ENCODE peak calls at places on chromosomes 7 and 10, in eight cellular contexts. V is upper lobe of right lung, L is A549, Q is neural progenitor cell, T is mucosa of descending colon, J is fibroblast of the aortic adventitia, S is fibroblast of pulmonary artery, R is tibial nerve. G is an unnamed sample.
A peak's percentile ranks its signal among the peaks of the same experiment; 100 is the strongest.

GRCh38 chr10:24209421-24209770 is 458 bp downstream of the KIAA1217 start:
- DNase-seq in V (no peak), S (peak; percentile 23), J (peak; percentile 43), T (no peak), R (no peak), L (no peak), Q (peak; percentile 46), G (no peak)

GRCh38 chr10:5628798-5629788 is 37.3 kb downstream of the ASB13 start:
- DNase-seq in L (no peak), J (peak; percentile 71), V (no peak), T (no peak), Q (no peak), R (no peak), S (peak; percentile 39), G (no peak)

GRCh38 chr7:2116903-2117680 is 115.7 kb downstream of the MAD1L1 start:
- DNase-seq in V (no peak), T (no peak), J (peak; percentile 50), L (no peak), R (no peak), Q (no peak), S (peak; percentile 39), G (peak; percentile 89)

GRCh38 chr10:61342817-61343572 is 110.2 kb downstream of the TMEM26 start:
- DNase-seq in V (no peak), L (no peak), R (no peak), T (no peak), Q (no peak), S (no peak), J (no peak), G (no peak)

GRCh38 chr10:79143879-79144278 is 75.1 kb downstream of the ZMIZ1 start:
- DNase-seq in S (no peak), T (no peak), L (no peak), J (no peak), Q (peak; percentile 74), R (no peak), V (no peak), G (no peak)

GRCh38 chr10:73522263-73522662 is 26.4 kb upstream of the PPP3CB start:
- DNase-seq in J (peak; percentile 43), T (no peak), S (peak; percentile 31), V (no peak), Q (no peak), R (no peak), L (no peak), G (no peak)

GRCh38 chr10:28637346-28637745 is 40.0 kb upstream of the BAMBI start:
- DNase-seq in S (no peak), T (no peak), Q (no peak), J (no peak), R (no peak), L (no peak), V (no peak), G (no peak)

GRCh38 chr7:21261627-21262564 is 166.0 kb upstream of the SP4 start:
- DNase-seq in L (peak; percentile 48), V (no peak), J (peak; percentile 15), Q (peak; percentile 64), S (peak; percentile 53), T (no peak), R (no peak), G (no peak)

GRCh38 chr7:52270301-52270700 is 765.1 kb upstream of the POM121L12 start:
- DNase-seq in L (no peak), S (peak; percentile 5), T (no peak), J (no peak), R (no peak), V (no peak), Q (no peak), G (no peak)

GRCh38 chr7:6637544-6638229 is 569 bp downstream of the ZNF316 start:
- DNase-seq in J (no peak), S (peak; percentile 8), Q (peak; percentile 66), T (peak; percentile 73), R (no peak), V (peak; percentile 79), L (peak; percentile 29), G (no peak)

GRCh38 chr7:54581511-54581910 is 39.3 kb downstream of the VSTM2A start:
- DNase-seq in J (peak; percentile 17), S (no peak), Q (no peak), V (no peak), R (no peak), L (no peak), T (no peak), G (no peak)

GRCh38 chr10:131179386-131179785 is 132.1 kb downstream of the TCERG1L start:
- DNase-seq in T (no peak), R (no peak), Q (peak; percentile 23), S (no peak), L (no peak), J (no peak), V (peak; percentile 49), G (no peak)

GRCh38 chr7:84191261-84191660 is 3.3 kb downstream of the SEMA3A start:
- DNase-seq in R (no peak), S (no peak), Q (no peak), T (no peak), L (no peak), J (peak; percentile 44), V (no peak), G (no peak)

GRCh38 chr10:97827778-97828291 is 21.8 kb upstream of the GOLGA7B start:
- DNase-seq in L (no peak), Q (no peak), R (no peak), T (no peak), S (no peak), J (peak; percentile 27), V (no peak), G (no peak)
- TF ChIP-seq CTCF in L (no peak), Q (no peak), R (no peak), T (no peak), S (no peak), J (no peak), V (no peak), G (no peak)

DNA sequence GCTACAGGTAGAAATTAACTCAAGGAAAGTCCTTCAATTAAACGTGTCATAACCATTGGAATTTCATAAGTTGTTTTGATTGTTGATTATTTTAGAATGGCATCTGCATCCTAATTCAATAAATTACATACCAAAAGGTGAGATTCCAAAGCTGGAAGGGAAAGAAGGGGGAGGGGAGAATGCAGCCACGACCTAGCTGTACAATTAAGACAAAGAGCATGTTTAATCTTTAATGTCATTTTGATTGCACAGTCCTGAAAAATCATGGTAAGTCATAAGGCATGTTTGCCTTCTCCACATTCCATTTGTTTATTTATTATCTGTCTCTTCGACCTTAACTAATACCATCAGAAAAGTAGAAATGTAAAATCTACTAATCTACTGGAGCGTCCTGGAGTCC is 358.1 kb downstream of the FRMD4A start:
- DNase-seq in Q (no peak), L (no peak), J (no peak), R (no peak), T (no peak), V (no peak), S (no peak), G (no peak)
- H3K4me3 ChIP-seq in Q (no peak overlapping the region), L (no peak overlapping the region), J (no peak overlapping the region), R (no peak overlapping the region), T (no peak overlapping the region), V (no peak overlapping the region), S (no peak overlapping the region), G (no peak overlapping the region)

GRCh38 chr7:117875566-117875965 is 2.3 kb upstream of the CTTNBP2 start:
- DNase-seq in R (peak; percentile 8), V (no peak), T (no peak), L (peak; percentile 8), J (no peak), S (no peak), Q (peak; percentile 84), G (no peak)
- TF ChIP-seq CTCF in R (no peak), V (no peak), T (no peak), L (no peak), J (peak; percentile 13), S (no peak), Q (peak; percentile 57), G (peak; percentile 12)

GRCh38 chr7:94397721-94398120 is 3.0 kb downstream of the COL1A2 start:
- DNase-seq in R (no peak), L (no peak), Q (no peak), T (no peak), V (no peak), S (peak; percentile 29), J (peak; percentile 68), G (no peak)
- H3K4me3 ChIP-seq in R (peak overlapping the region; percentile 66), L (no peak overlapping the region), Q (no peak overlapping the region), T (no peak overlapping the region), V (peak overlapping the region; percentile 57), S (peak overlapping the region; percentile 96), J (peak overlapping the region; percentile 96), G (peak overlapping the region; percentile 61)

DNA sequence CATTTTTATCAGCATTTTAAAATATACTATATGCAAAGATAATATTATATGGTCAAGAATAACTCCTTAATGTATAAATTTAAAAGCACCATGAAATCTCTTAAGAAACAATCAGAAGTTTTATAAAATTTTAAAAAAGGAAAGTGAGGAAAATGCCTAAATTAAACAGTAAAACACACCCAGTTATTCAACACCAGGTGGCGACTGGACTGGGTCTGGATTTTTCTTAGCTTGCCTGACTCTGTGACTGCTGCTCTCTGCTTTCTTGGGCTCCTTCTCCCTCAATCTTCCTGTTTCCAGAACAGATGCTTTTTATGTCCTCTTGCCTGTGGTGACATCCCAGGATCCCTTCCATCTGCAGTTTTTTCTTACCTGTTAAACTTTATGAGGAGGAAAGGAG is 200.3 kb downstream of the BICC1 start:
- DNase-seq in V (no peak), Q (no peak), R (no peak), S (no peak), T (no peak), L (no peak), J (peak; percentile 53), G (no peak)
- TF ChIP-seq CTCF in V (no peak), Q (peak; percentile 35), R (no peak), S (peak; percentile 43), T (no peak), L (peak; percentile 19), J (peak; percentile 37), G (no peak)

GRCh38 chr10:3935141-3935540 is 150.1 kb upstream of the KLF6 start:
- DNase-seq in R (peak; percentile 35), L (no peak), Q (no peak), V (no peak), T (no peak), J (peak; percentile 91), S (peak; percentile 88), G (peak; percentile 56)
- H3K4me3 ChIP-seq in R (peak overlapping the region; percentile 42), L (no peak overlapping the region), Q (no peak overlapping the region), V (peak overlapping the region; percentile 14), T (no peak overlapping the region), J (peak overlapping the region; percentile 47), S (peak overlapping the region; percentile 27), G (no peak overlapping the region)

GRCh38 chr10:37436361-37436760 is 311.0 kb downstream of the ANKRD30A start:
- DNase-seq in S (no peak), L (no peak), Q (no peak), J (no peak), T (no peak), R (no peak), V (no peak), G (no peak)

GRCh38 chr10:37434091-37434490 is 308.7 kb downstream of the ANKRD30A start:
- DNase-seq in R (no peak), T (no peak), L (peak; percentile 70), V (no peak), S (peak; percentile 3), J (peak; percentile 1), Q (no peak), G (no peak)
- TF ChIP-seq CTCF in R (no peak), T (no peak), L (peak; percentile 43), V (peak; percentile 12), S (peak; percentile 1), J (no peak), Q (peak; percentile 40), G (peak; percentile 34)

G was measured in heart left ventricle.